ENCODE peak calls at places on chromosomes 11 and 22, in four cellular contexts. T is H1, M is A549, S is K562. Y is an unnamed sample.

GRCh38 chr11:108593214-108593909 is at the start of gene EXPH5:
- DNase-seq in M (peak; percentile 76), S (peak; percentile 98), T (peak; percentile 96), Y (peak; percentile 83)

GRCh38 chr22:17172172-17172833 is 13.2 kb upstream of the HDHD5 start:
- DNase-seq in M (no peak), S (no peak), T (no peak), Y (no peak)

GRCh38 chr11:45847908-45848316 is 637 bp downstream of the CRY2 start:
- DNase-seq in M (peak; percentile 42), T (no peak), S (peak; percentile 88), Y (peak; percentile 41)

GRCh38 chr22:44449683-44450425 is 48.2 kb downstream of the RTL6 start:
- DNase-seq in T (no peak), M (no peak), S (no peak), Y (no peak)

GRCh38 chr11:41245704-41246398 is 213.6 kb downstream of the LRRC4C start:
- DNase-seq in T (peak; percentile 45), S (no peak), M (no peak), Y (no peak)

GRCh38 chr11:100963375-100963774 is 166.2 kb downstream of the PGR start:
- DNase-seq in M (no peak), T (no peak), S (no peak), Y (no peak)

GRCh38 chr11:69874984-69875673 is 55.9 kb upstream of the FGF3 start:
- DNase-seq in S (no peak), M (no peak), T (peak; percentile 41), Y (no peak)

GRCh38 chr22:24156915-24157782 is 24.1 kb upstream of the SUSD2 start:
- DNase-seq in T (peak; percentile 93), M (peak; percentile 86), S (peak; percentile 84), Y (peak; percentile 89)

GRCh38 chr22:43530864-43531201 is 119.0 kb downstream of the MPPED1 start:
- DNase-seq in T (no peak), M (no peak), S (no peak), Y (no peak)

GRCh38 chr11:7278314-7278917 is 26.7 kb downstream of the SYT9 start:
- DNase-seq in M (peak; percentile 42), T (no peak), S (peak; percentile 30), Y (peak; percentile 10)

GRCh38 chr11:31834237-31834636 is 23.1 kb upstream of the PAX6 start:
- DNase-seq in M (no peak), T (no peak), S (no peak), Y (no peak)

GRCh38 chr11:65491614-65492386 is 7.0 kb upstream of the MALAT1 start:
- DNase-seq in T (peak; percentile 64), S (peak; percentile 85), M (peak; percentile 96), Y (no peak)

GRCh38 chr22:35531695-35532094 is 8.9 kb upstream of the RASD2 start:
- DNase-seq in T (no peak), M (no peak), S (no peak), Y (no peak)

GRCh38 chr22:35308480-35308945 is 8.8 kb downstream of the TOM1 start:
- DNase-seq in S (no peak), M (no peak), T (no peak), Y (no peak)

GRCh38 chr22:20267441-20268288 is 453 bp downstream of the RTN4R start:
- DNase-seq in S (peak; percentile 78), M (no peak), T (peak; percentile 59), Y (no peak)

GRCh38 chr11:32221476-32222032 is 130.7 kb downstream of the RCN1 start:
- DNase-seq in S (no peak), T (no peak), M (no peak), Y (no peak)

GRCh38 chr11:43354311-43354710 is 4.4 kb upstream of the TTC17 start:
- DNase-seq in T (no peak), S (no peak), M (no peak), Y (no peak)

GRCh38 chr11:126138636-126139540 is 72.6 kb downstream of the RPUSD4 start:
- DNase-seq in S (no peak), T (no peak), M (no peak), Y (no peak)

GRCh38 chr22:17633217-17633997 is 4.9 kb upstream of the ATP6V1E1 start:
- DNase-seq in T (no peak), M (peak; percentile 66), S (peak; percentile 82), Y (peak; percentile 85)

GRCh38 chr11:43573233-43573632 is 107.3 kb upstream of the HSD17B12 start:
- DNase-seq in S (peak; percentile 60), T (peak; percentile 70), M (peak; percentile 37), Y (peak; percentile 27)

GRCh38 chr11:34029176-34029575 is 22.4 kb upstream of the CAPRIN1 start:
- DNase-seq in M (no peak), T (no peak), S (no peak), Y (no peak)

GRCh38 chr11:1203505-1204271 is 19.2 kb upstream of the MUC5B start:
- DNase-seq in M (no peak), T (no peak), S (no peak), Y (no peak)

GRCh38 chr11:68704887-68705286 is 20.5 kb downstream of the GAL start:
- DNase-seq in T (no peak), M (no peak), S (peak; percentile 33), Y (no peak)
- TF ChIP-seq RNF2 in T (no peak), M (no peak), S (no peak), Y (no peak)

GRCh38 chr11:123430736-123431356 is 777 bp downstream of the GRAMD1B start:
- DNase-seq in T (peak; percentile 76), S (no peak), M (peak; percentile 72), Y (no peak)

GRCh38 chr11:123431619-123432018 is 1.6 kb downstream of the GRAMD1B start:
- DNase-seq in T (no peak), S (no peak), M (no peak), Y (no peak)

GRCh38 chr11:123429851-123430735 is at the start of gene GRAMD1B:
- DNase-seq in M (peak; percentile 73), T (peak; percentile 87), S (no peak), Y (no peak)

GRCh38 chr11:123428221-123428631 is 1.8 kb upstream of the GRAMD1B start:
- DNase-seq in T (no peak), S (no peak), M (no peak), Y (no peak)

GRCh38 chr11:123429336-123429735 is 733 bp upstream of the GRAMD1B start:
- DNase-seq in T (no peak), M (no peak), S (no peak), Y (no peak)
- TF ChIP-seq RNF2 in T (no peak), M (no peak), S (no peak), Y (no peak)

GRCh38 chr11:62603771-62604170 is 2.1 kb upstream of the MTA2 start:
- DNase-seq in T (no peak), M (no peak), S (no peak), Y (no peak)

GRCh38 chr11:62601364-62602140 is at the start of gene MTA2:
- DNase-seq in T (peak; percentile 100), M (peak; percentile 98), S (peak; percentile 99), Y (peak; percentile 94)

GRCh38 chr11:62603072-62603408 is 1.4 kb upstream of the MTA2 start:
- DNase-seq in M (no peak), T (peak; percentile 59), S (no peak), Y (no peak)

GRCh38 chr11:62601114-62601363 is 626 bp downstream of the MTA2 start:
- DNase-seq in S (peak; percentile 56), M (no peak), T (no peak), Y (no peak)

DNA sequence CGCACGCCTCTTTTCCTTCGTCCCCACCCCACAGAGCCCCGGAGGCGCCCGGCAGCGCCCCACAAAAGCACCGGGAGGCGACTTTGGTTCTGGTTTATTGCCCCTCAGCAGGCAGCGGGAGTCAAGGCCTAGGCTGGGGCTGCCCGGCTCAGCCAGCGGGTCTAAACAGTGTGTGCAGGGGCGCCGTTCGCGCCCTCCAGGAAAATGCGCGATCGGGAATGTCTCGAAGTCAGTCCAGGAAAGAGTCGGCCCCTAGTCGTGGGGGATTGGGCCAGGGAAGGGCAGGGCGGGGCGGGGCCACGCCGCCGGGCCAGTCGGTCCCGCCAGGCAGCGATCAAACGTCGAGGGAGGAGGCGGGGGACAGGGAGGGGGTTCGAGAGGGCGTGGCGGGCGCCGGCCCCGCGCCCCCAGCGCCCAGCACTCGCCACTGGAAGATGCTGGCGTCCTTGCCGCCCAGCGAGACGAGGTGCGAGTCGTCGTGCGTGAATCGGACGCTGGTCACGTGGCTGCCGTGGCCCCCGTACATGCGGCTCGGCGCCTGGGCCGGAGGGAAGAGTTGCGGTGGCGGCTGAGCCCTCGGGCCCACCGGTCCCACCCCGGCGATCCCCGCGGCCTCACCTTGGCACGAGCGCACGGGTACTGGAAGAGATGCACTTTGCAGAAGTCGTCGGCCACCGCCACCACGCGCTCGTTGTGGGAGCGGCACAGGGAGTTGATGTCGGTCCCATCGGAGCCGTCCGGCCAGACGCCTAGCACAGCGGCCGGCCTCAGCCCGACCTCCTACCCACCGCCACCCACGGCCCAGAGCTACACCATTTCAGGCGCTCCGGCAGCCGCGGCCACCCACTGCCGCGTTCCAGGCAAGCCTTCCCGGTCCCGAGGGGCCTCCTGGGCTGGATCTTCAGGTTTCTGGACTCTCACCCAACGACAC is 741 bp upstream of the MTA2 start:
- DNase-seq in M (peak; percentile 37), T (peak; percentile 77), S (peak; percentile 83), Y (no peak)
- TF ChIP-seq RNF2 in M (peak; percentile 47), T (no peak), S (no peak), Y (no peak)

GRCh38 chr22:36773935-36774334 is 2.0 kb downstream of the IFT27 start:
- DNase-seq in M (peak; percentile 63), T (no peak), S (peak; percentile 11), Y (no peak)
- TF ChIP-seq RNF2 in M (no peak), T (no peak), S (no peak), Y (no peak)

GRCh38 chr22:23118647-23119491 is 22.9 kb downstream of the RSPH14 start:
- DNase-seq in S (no peak), T (no peak), M (no peak), Y (no peak)

GRCh38 chr22:23116506-23117263 is 25.1 kb downstream of the RSPH14 start:
- DNase-seq in M (no peak), S (no peak), T (no peak), Y (no peak)

GRCh38 chr22:23117275-23117674 is 24.5 kb downstream of the RSPH14 start:
- DNase-seq in M (no peak), S (no peak), T (no peak), Y (no peak)

GRCh38 chr22:23119492-23120414 is 22.0 kb downstream of the RSPH14 start:
- DNase-seq in M (no peak), T (no peak), S (peak; percentile 80), Y (no peak)

GRCh38 chr22:23117890-23118646 is 23.7 kb downstream of the RSPH14 start:
- DNase-seq in M (no peak), S (no peak), T (no peak), Y (no peak)
- TF ChIP-seq RNF2 in M (no peak), S (no peak), T (no peak), Y (no peak)

DNA sequence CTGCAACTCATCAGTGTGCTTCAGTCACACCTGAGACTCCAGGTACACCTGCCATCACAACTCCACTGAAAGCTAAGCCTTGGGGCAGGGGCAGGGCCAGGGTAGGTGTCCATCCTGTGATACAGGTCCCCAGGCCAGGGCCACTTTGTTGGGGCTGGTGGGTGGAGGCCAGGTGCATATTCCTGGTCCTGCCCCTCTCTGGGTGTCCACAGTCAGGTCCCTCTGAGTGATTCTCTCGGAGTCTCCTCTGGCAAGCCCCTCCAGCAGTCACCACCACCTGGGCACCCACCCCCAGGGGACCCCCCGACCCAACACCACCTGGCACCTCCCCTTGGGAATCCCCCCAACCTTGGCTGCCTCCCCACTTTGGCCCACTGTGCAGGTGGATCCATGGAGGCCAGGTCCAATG is 9.5 kb upstream of the ACR start:
- DNase-seq in S (no peak), M (no peak), T (no peak), Y (no peak)
- TF ChIP-seq RNF2 in S (no peak), M (no peak), T (no peak), Y (no peak)

GRCh38 chr22:29480512-29481264 is 670 bp downstream of the NEFH start:
- DNase-seq in T (peak; percentile 81), S (peak; percentile 90), M (no peak), Y (no peak)
- TF ChIP-seq RNF2 in T (peak; percentile 79), S (peak; percentile 77), M (no peak), Y (no peak)

Y was measured in HepG2.